ENCODE peak calls at places on chromosome 7, in five cellular contexts. N is PC-9, Q is GM23248, B is esophagus squamous epithelium, I is Panc1. L is an unnamed sample.
A peak's percentile ranks its signal among the peaks of the same experiment; 100 is the strongest.

GRCh38 chr7:115116773-115117715 is 195.2 kb downstream of the MDFIC start:
- DNase-seq in N (no peak), Q (no peak), B (no peak), I (no peak), L (no peak)

GRCh38 chr7:69359003-69359555 is 239.2 kb upstream of the AUTS2 start:
- DNase-seq in N (no peak), Q (peak; percentile 49), B (no peak), I (no peak), L (no peak)

GRCh38 chr7:22565315-22565811 is 65.4 kb upstream of the STEAP1B start:
- DNase-seq in N (no peak), Q (peak; percentile 83), B (no peak), I (peak; percentile 66), L (no peak)

GRCh38 chr7:148712610-148713330 is 14.1 kb downstream of the CUL1 start:
- DNase-seq in N (no peak), Q (peak; percentile 28), B (no peak), I (no peak), L (no peak)

GRCh38 chr7:36129048-36129534 is 24.0 kb upstream of the EEPD1 start:
- DNase-seq in N (peak; percentile 71), Q (peak; percentile 83), B (no peak), I (peak; percentile 82), L (no peak)

GRCh38 chr7:117015258-117016184 is 62.2 kb downstream of the ST7 start:
- DNase-seq in N (no peak), Q (no peak), B (no peak), I (no peak), L (no peak)

GRCh38 chr7:27185013-27185707 is at the start of gene HOXA11:
- DNase-seq in N (no peak), Q (peak; percentile 92), B (no peak), I (no peak), L (peak; percentile 13)

GRCh38 chr7:74025146-74025545 is 2.8 kb upstream of the ELN start:
- DNase-seq in N (peak; percentile 24), Q (no peak), B (no peak), I (no peak), L (no peak)

GRCh38 chr7:15481127-15481526 is 80.7 kb downstream of the AGMO start:
- DNase-seq in N (no peak), Q (peak; percentile 6), B (no peak), I (no peak), L (no peak)

GRCh38 chr7:157008206-157009169 is 2.0 kb downstream of the MNX1 start:
- DNase-seq in N (no peak), Q (no peak), B (no peak), I (no peak), L (no peak)

DNA sequence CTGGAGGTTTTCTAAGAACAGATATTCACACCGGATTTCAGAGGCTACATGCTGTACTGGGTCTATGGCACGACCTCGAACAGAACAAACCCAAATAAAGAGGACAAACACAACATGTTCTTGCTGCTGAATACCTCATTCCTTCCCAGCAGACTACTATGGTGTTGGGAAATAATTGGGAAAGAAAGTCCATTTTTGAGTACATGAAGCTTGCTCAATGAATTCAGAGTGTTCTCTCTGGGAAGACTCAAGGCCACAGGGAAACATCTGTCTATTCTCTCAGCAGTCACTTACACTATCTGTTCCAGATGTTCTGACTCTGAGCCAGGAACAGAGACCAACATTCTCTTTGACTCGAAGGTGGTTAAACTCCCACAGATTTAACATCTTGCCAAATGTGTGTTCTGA is 30.9 kb downstream of the LAMB1 start:
- DNase-seq in N (no peak), Q (peak; percentile 84), B (no peak), I (no peak), L (peak; percentile 67)
- H3K4me1 ChIP-seq in N (no peaks in the 10 kb centered on the region), Q (peaks cover 26% of the 10 kb centered on the region), B (peaks cover 38% of the 10 kb centered on the region), I (no peaks in the 10 kb centered on the region), L (peaks cover 9% of the 10 kb centered on the region)

GRCh38 chr7:135160098-135160857 is 10.2 kb downstream of the CYREN start:
- DNase-seq in N (no peak), Q (peak; percentile 14), B (no peak), I (no peak), L (no peak)

GRCh38 chr7:135158141-135158655 is 10.3 kb downstream of the TMEM140 start:
- DNase-seq in N (no peak), Q (no peak), B (no peak), I (no peak), L (no peak)

GRCh38 chr7:135159359-135160087 is 11.0 kb downstream of the CYREN start:
- DNase-seq in N (no peak), Q (peak; percentile 39), B (no peak), I (no peak), L (no peak)

GRCh38 chr7:135160858-135161653 is 9.5 kb downstream of the CYREN start:
- DNase-seq in N (no peak), Q (no peak), B (no peak), I (no peak), L (no peak)

GRCh38 chr7:135158874-135159273 is 11.0 kb downstream of the TMEM140 start:
- DNase-seq in N (no peak), Q (no peak), B (no peak), I (no peak), L (no peak)
- H3K4me1 ChIP-seq in N (peaks cover 14% of the 10 kb centered on the region), Q (peaks cover 14% of the 10 kb centered on the region), B (peaks cover 28% of the 10 kb centered on the region), I (no peaks in the 10 kb centered on the region), L (peaks cover 4% of the 10 kb centered on the region)

GRCh38 chr7:77330169-77330882 is 85.8 kb downstream of the GSAP start:
- DNase-seq in N (no peak), Q (peak; percentile 57), B (no peak), I (no peak), L (no peak)
- H3K4me1 ChIP-seq in N (peaks cover 44% of the 10 kb centered on the region), Q (peaks cover 56% of the 10 kb centered on the region), B (peaks cover 27% of the 10 kb centered on the region), I (no peaks in the 10 kb centered on the region), L (peaks cover 20% of the 10 kb centered on the region)

DNA sequence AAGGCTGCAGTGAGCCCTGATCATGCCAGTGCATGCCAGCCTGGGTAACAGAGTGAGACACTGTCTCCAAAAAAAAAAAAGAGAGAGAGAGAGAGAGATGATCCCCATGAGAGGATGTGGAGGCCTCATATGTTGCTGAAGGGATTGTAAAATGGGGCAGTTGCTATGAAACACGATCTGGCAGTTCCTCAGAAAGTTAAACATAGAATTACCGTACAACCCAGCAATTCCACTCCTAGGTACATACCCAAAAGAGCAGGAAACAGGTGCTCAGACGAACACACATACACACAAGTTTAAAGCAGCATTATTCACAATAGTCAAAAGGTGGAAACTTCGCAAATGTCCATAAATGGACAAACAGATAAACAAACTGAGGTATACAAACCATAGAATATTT is 27.4 kb upstream of the CYTH3 start:
- DNase-seq in N (no peak), Q (no peak), B (no peak), I (no peak), L (no peak)
- H3K4me1 ChIP-seq in N (no peaks in the 10 kb centered on the region), Q (peaks cover 10% of the 10 kb centered on the region), B (no peaks in the 10 kb centered on the region), I (no peaks in the 10 kb centered on the region), L (no peaks in the 10 kb centered on the region)

DNA sequence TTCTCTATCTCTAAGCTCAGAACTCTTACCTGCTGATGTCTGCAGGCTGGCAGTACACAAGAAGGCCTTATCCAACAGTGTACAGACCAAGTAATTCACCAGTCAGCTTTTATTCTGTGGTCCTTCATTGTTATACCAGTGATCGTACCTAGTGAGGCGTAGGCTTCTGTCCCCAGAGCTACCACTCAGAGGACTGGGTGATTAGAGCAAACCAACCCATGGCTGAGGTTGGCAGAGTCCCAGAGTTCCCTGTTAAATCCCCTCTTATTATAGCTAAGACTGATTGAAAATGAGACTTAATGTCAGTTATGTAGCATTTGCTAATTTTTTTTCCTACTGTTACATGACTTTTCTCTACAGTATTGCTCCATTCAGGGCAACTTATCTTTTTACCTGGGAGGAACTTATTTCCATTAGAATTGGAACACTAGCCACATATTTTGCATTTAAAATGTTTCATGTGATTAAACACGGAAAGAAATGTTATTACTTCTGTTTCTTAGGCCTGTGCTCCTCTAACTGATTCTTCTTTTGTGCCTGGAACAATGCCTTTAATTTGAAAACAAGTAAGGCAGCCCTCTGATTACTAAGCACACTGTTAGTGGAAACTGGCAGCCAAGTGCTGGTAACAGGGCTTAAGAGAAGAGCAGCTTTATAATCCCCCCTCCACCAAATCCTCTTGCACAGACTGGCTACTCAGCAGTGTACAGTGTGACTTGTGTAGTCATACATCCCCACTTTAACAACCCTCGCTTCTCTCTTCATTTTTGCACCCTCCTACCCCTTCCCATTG is 127.1 kb downstream of the LRRC4 start:
- DNase-seq in N (no peak), Q (peak; percentile 36), B (no peak), I (no peak), L (no peak)
- H3K4me1 ChIP-seq in N (no peaks in the 10 kb centered on the region), Q (peaks cover 37% of the 10 kb centered on the region), B (peaks cover 17% of the 10 kb centered on the region), I (peaks cover 2% of the 10 kb centered on the region), L (peaks cover 4% of the 10 kb centered on the region)

DNA sequence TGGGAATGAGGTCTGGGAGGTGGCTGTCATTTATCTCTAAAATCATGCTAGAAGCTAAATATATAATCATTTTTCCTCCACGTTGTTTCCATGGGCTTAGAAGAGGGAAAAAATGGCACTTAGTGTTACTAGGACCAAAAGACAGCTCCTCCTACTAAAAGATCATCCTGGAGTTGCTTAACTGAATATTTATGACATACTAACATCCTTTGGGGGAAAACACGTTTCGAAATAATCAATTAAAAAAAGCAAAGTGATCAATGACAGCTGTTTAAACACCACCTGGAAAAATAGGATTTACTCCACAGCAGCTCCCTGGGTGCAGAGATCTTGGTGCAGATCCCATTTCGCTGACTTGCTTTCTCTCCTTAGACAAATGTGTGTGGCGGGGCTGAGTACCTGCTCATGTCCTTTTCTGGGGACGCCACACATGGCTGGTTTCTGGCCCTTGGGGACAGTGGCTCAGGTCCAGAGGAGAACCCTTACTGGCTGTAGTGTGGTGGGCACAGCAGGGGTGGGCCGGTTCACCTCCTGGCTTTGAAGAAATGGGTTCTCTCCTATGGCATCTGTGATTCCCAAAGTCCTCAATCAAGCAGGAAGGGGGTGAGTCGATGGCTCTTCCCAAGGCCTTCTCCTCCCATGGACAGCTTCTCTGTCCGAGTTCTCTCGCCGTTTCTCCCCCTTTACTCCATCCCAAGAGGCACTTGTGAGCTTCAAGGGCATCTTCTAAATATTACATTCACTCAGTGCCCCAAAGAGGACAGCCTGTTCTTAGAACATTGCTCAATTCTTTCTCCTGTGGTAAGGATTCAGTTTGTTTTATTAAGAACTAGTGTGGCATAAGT is 156.4 kb upstream of the KLF14 start:
- DNase-seq in N (no peak), Q (peak; percentile 58), B (no peak), I (no peak), L (no peak)
- H3K4me1 ChIP-seq in N (peaks cover 95% of the 10 kb centered on the region), Q (peaks cover 96% of the 10 kb centered on the region), B (peaks cover 85% of the 10 kb centered on the region), I (peaks cover 97% of the 10 kb centered on the region), L (peaks cover 45% of the 10 kb centered on the region)

DNA sequence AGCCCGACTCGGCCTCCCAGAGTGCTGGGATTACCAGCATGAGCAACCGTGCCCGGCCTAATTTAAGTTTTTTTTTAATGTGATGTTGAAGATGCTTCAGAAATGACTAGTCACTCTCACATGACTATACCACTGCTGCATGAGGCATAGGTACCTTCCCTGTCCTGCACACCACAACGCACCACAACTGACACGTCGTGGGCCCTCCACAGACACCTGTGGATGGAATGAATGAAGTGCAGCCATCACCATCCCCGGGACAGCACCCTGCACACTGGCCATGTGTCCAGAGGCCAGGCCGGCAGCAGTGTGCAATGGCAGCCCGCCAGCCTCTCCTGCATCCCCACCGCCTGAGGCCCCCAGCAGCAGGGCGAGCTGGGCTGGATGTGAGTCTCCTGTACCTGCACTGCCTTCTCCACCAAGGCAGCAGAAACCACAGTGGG is 55.1 kb downstream of the VOPP1 start:
- DNase-seq in N (no peak), Q (no peak), B (no peak), I (no peak), L (no peak)
- H3K4me1 ChIP-seq in N (no peaks in the 10 kb centered on the region), Q (no peaks in the 10 kb centered on the region), B (no peaks in the 10 kb centered on the region), I (no peaks in the 10 kb centered on the region), L (no peaks in the 10 kb centered on the region)

L was measured in testis.